ENCODE peak calls at places on chromosomes 4 and X, in seven cellular contexts. F, S, Z, T, O, D and B are unnamed samples.

GRCh38 chrX:17842769-17843525 is 18.2 kb downstream of the RAI2 start:
- DNase-seq in F (no peak), T (peak; percentile 17), Z (no peak), D (no peak), O (no peak), S (no peak), B (no peak)

GRCh38 chr4:153684182-153685073 is at the start of gene TLR2:
- DNase-seq in D (peak; percentile 33), Z (no peak), F (peak; percentile 78), S (peak; percentile 7), T (peak; percentile 14), O (peak; percentile 37), B (peak; percentile 16)

GRCh38 chrX:64192040-64192439 is 13.5 kb downstream of the AMER1 start:
- DNase-seq in Z (no peak), O (no peak), F (no peak), S (no peak), T (no peak), D (no peak), B (no peak)

GRCh38 chr4:113502476-113502875 is 259.1 kb downstream of the CAMK2D start:
- DNase-seq in D (no peak), T (no peak), F (no peak), O (no peak), Z (no peak), S (peak; percentile 38), B (no peak)

GRCh38 chr4:89294583-89295244 is 12.9 kb downstream of the GPRIN3 start:
- DNase-seq in Z (no peak), F (no peak), S (no peak), T (no peak), D (no peak), O (no peak), B (no peak)

GRCh38 chr4:120616041-120616440 is 306.5 kb downstream of the PRDM5 start:
- DNase-seq in F (no peak), D (no peak), O (no peak), S (no peak), Z (no peak), T (no peak), B (no peak)

GRCh38 chr4:113449407-113449974 is 312.0 kb downstream of the CAMK2D start:
- DNase-seq in T (no peak), D (no peak), S (no peak), O (no peak), F (no peak), Z (no peak), B (no peak)

GRCh38 chr4:92172203-92172602 is 131.6 kb upstream of the GRID2 start:
- DNase-seq in O (no peak), F (no peak), T (no peak), Z (no peak), S (no peak), D (no peak), B (no peak)

GRCh38 chr4:168882650-168883233 is 127.3 kb downstream of the CBR4 start:
- DNase-seq in Z (no peak), S (peak; percentile 76), F (no peak), O (no peak), D (no peak), T (no peak), B (no peak)

GRCh38 chrX:134932528-134933217 is 58.1 kb upstream of the SMIM10 start:
- DNase-seq in O (no peak), S (peak; percentile 86), D (no peak), T (no peak), F (no peak), Z (no peak), B (no peak)

GRCh38 chr4:41122775-41123174 is 91.6 kb downstream of the APBB2 start:
- DNase-seq in F (no peak), Z (no peak), O (no peak), D (no peak), T (no peak), S (no peak), B (no peak)

GRCh38 chrX:3175659-3176438 is 134.6 kb downstream of the ARSF start:
- DNase-seq in S (peak; percentile 72), F (no peak), O (no peak), T (no peak), Z (no peak), D (no peak), B (no peak)

GRCh38 chrX:131881194-131881593 is 141.9 kb upstream of the STK26 start:
- DNase-seq in D (no peak), F (peak; percentile 2), T (no peak), Z (no peak), S (no peak), O (no peak), B (no peak)

GRCh38 chr4:150867148-150867547 is 147.9 kb downstream of the LRBA start:
- DNase-seq in F (peak; percentile 91), O (no peak), S (peak; percentile 78), D (no peak), T (peak; percentile 71), Z (peak; percentile 50), B (peak; percentile 57)

GRCh38 chr4:43458293-43458692 is 565.8 kb downstream of the GRXCR1 start:
- DNase-seq in S (no peak), T (peak; percentile 38), Z (no peak), D (no peak), F (no peak), O (no peak), B (no peak)

GRCh38 chr4:140037353-140038030 is 116.5 kb downstream of the MAML3 start:
- DNase-seq in F (peak; percentile 65), T (peak; percentile 6), D (no peak), Z (no peak), O (no peak), S (peak; percentile 91), B (no peak)

GRCh38 chr4:23903859-23904438 is 14.1 kb upstream of the PPARGC1A start:
- DNase-seq in D (no peak), S (no peak), O (no peak), Z (no peak), F (no peak), T (peak; percentile 66), B (peak; percentile 21)

GRCh38 chrX:47605024-47605423 is 14.6 kb downstream of the SYN1 start:
- DNase-seq in S (no peak), O (no peak), D (no peak), T (no peak), F (no peak), Z (no peak), B (no peak)

GRCh38 chr4:24024157-24024556 is 134.3 kb upstream of the PPARGC1A start:
- DNase-seq in S (peak; percentile 59), F (no peak), D (no peak), T (no peak), Z (no peak), O (no peak), B (no peak)

GRCh38 chr4:107094976-107095375 is 58.9 kb upstream of the DKK2 start:
- DNase-seq in S (no peak), T (no peak), F (no peak), O (no peak), D (no peak), Z (no peak), B (no peak)

GRCh38 chrX:153933751-153934472 is 925 bp downstream of the NAA10 start:
- DNase-seq in S (peak; percentile 73), T (no peak), O (no peak), F (no peak), Z (no peak), D (no peak), B (no peak)

GRCh38 chr4:187865914-187866313 is 129.7 kb upstream of the ZFP42 start:
- DNase-seq in D (no peak), T (no peak), F (no peak), S (no peak), O (no peak), Z (no peak), B (no peak)

GRCh38 chr4:104424368-104424921 is 70.2 kb downstream of the CXXC4 start:
- DNase-seq in D (no peak), T (no peak), S (no peak), Z (no peak), O (no peak), F (peak; percentile 16), B (no peak)

GRCh38 chr4:73862357-73862756 is 6.8 kb upstream of the CXCL1 start:
- DNase-seq in Z (no peak), F (no peak), O (no peak), S (peak; percentile 47), T (no peak), D (no peak), B (no peak)